ENCODE peak calls at places on chromosomes 1 and 21, in seven cellular contexts. One of them, this sample, is unnamed.
A peak's percentile ranks its signal among the peaks of the same experiment; 100 is the strongest.

GRCh38 chr21:30613836-30614235 is at the start of gene KRTAP6-1:
- DNase-seq in HL-60: no peak
- DNase-seq in CD4-positive, alpha-beta memory T cell: no peak
- DNase-seq in tibial artery: no peak
- DNase-seq in RWPE1: no peak
- DNase-seq in prostate gland: no peak
- DNase-seq in mesendoderm: no peak
- DNase-seq in this sample: no peak

GRCh38 chr1:115669002-115669673 is 27.4 kb downstream of the VANGL1 start:
- DNase-seq in HL-60: no peak
- DNase-seq in CD4-positive, alpha-beta memory T cell: no peak
- DNase-seq in tibial artery: no peak
- DNase-seq in RWPE1: peak; percentile 66
- DNase-seq in prostate gland: no peak
- DNase-seq in mesendoderm: peak; percentile 59
- DNase-seq in this sample: no peak

GRCh38 chr21:24590261-24590660 is 1017.0 kb downstream of the MRPL39 start:
- DNase-seq in HL-60: no peak
- DNase-seq in CD4-positive, alpha-beta memory T cell: no peak
- DNase-seq in tibial artery: no peak
- DNase-seq in RWPE1: no peak
- DNase-seq in prostate gland: no peak
- DNase-seq in mesendoderm: no peak
- DNase-seq in this sample: no peak

GRCh38 chr1:145871994-145872411 is 13.1 kb upstream of the PIAS3 start:
- DNase-seq in HL-60: peak; percentile 64
- DNase-seq in CD4-positive, alpha-beta memory T cell: peak; percentile 39
- DNase-seq in tibial artery: peak; percentile 70
- DNase-seq in RWPE1: no peak
- DNase-seq in prostate gland: no peak
- DNase-seq in mesendoderm: peak; percentile 60
- DNase-seq in this sample: peak; percentile 16

GRCh38 chr1:47031059-47031458 is 7.6 kb downstream of the CYP4X1 start:
- DNase-seq in HL-60: no peak
- DNase-seq in CD4-positive, alpha-beta memory T cell: no peak
- DNase-seq in tibial artery: peak; percentile 70
- DNase-seq in RWPE1: peak; percentile 38
- DNase-seq in prostate gland: peak; percentile 76
- DNase-seq in mesendoderm: peak; percentile 62
- DNase-seq in this sample: no peak

GRCh38 chr1:56868761-56869160 is 14.2 kb downstream of the C8A start:
- DNase-seq in HL-60: no peak
- DNase-seq in CD4-positive, alpha-beta memory T cell: no peak
- DNase-seq in tibial artery: no peak
- DNase-seq in RWPE1: no peak
- DNase-seq in prostate gland: no peak
- DNase-seq in mesendoderm: no peak
- DNase-seq in this sample: no peak

GRCh38 chr1:157163273-157164127 is 25.3 kb upstream of the ETV3 start:
- DNase-seq in HL-60: no peak
- DNase-seq in CD4-positive, alpha-beta memory T cell: peak; percentile 52
- DNase-seq in tibial artery: peak; percentile 75
- DNase-seq in RWPE1: peak; percentile 59
- DNase-seq in prostate gland: peak; percentile 34
- DNase-seq in mesendoderm: peak; percentile 93
- DNase-seq in this sample: peak; percentile 73

GRCh38 chr1:193062698-193063463 is 3.5 kb downstream of the RO60 start:
- DNase-seq in HL-60: no peak
- DNase-seq in CD4-positive, alpha-beta memory T cell: no peak
- DNase-seq in tibial artery: no peak
- DNase-seq in RWPE1: no peak
- DNase-seq in prostate gland: no peak
- DNase-seq in mesendoderm: no peak
- DNase-seq in this sample: no peak

GRCh38 chr1:70745199-70745598 is 302.4 kb downstream of the PTGER3 start:
- DNase-seq in HL-60: no peak
- DNase-seq in CD4-positive, alpha-beta memory T cell: no peak
- DNase-seq in tibial artery: no peak
- DNase-seq in RWPE1: no peak
- DNase-seq in prostate gland: no peak
- DNase-seq in mesendoderm: peak; percentile 76
- DNase-seq in this sample: no peak

GRCh38 chr1:157095091-157095490 is 4.5 kb downstream of the ETV3L start:
- DNase-seq in HL-60: no peak
- DNase-seq in CD4-positive, alpha-beta memory T cell: no peak
- DNase-seq in tibial artery: peak; percentile 37
- DNase-seq in RWPE1: no peak
- DNase-seq in prostate gland: no peak
- DNase-seq in mesendoderm: no peak
- DNase-seq in this sample: no peak

GRCh38 chr1:39576016-39576657 is 453 bp downstream of the PABPC4 start:
- DNase-seq in HL-60: no peak
- DNase-seq in CD4-positive, alpha-beta memory T cell: peak; percentile 35
- DNase-seq in tibial artery: no peak
- DNase-seq in RWPE1: no peak
- DNase-seq in prostate gland: peak; percentile 5
- DNase-seq in mesendoderm: no peak
- DNase-seq in this sample: peak; percentile 8

GRCh38 chr1:175865041-175865766 is 121.8 kb upstream of the TNR start:
- DNase-seq in HL-60: no peak
- DNase-seq in CD4-positive, alpha-beta memory T cell: no peak
- DNase-seq in tibial artery: no peak
- DNase-seq in RWPE1: no peak
- DNase-seq in prostate gland: no peak
- DNase-seq in mesendoderm: peak; percentile 95
- DNase-seq in this sample: no peak

GRCh38 chr21:16248705-16249104 is 518.9 kb downstream of the USP25 start:
- DNase-seq in HL-60: no peak
- DNase-seq in CD4-positive, alpha-beta memory T cell: no peak
- DNase-seq in tibial artery: no peak
- DNase-seq in RWPE1: no peak
- DNase-seq in prostate gland: no peak
- DNase-seq in mesendoderm: no peak
- DNase-seq in this sample: no peak

GRCh38 chr1:223720987-223721591 is 8.8 kb downstream of the CAPN2 start:
- DNase-seq in HL-60: no peak
- DNase-seq in CD4-positive, alpha-beta memory T cell: no peak
- DNase-seq in tibial artery: no peak
- DNase-seq in RWPE1: no peak
- DNase-seq in prostate gland: peak; percentile 65
- DNase-seq in mesendoderm: no peak
- DNase-seq in this sample: no peak

GRCh38 chr1:154237435-154237834 is 16.7 kb downstream of the UBAP2L start:
- DNase-seq in HL-60: no peak
- DNase-seq in CD4-positive, alpha-beta memory T cell: no peak
- DNase-seq in tibial artery: no peak
- DNase-seq in RWPE1: no peak
- DNase-seq in prostate gland: no peak
- DNase-seq in mesendoderm: no peak
- DNase-seq in this sample: no peak
- H3K27ac ChIP-seq in HL-60: no peak overlapping the region
- H3K27ac ChIP-seq in CD4-positive, alpha-beta memory T cell: no peak overlapping the region
- H3K27ac ChIP-seq in tibial artery: no peak overlapping the region
- H3K27ac ChIP-seq in RWPE1: no peak overlapping the region
- H3K27ac ChIP-seq in prostate gland: no peak overlapping the region
- H3K27ac ChIP-seq in mesendoderm: no peak overlapping the region
- H3K27ac ChIP-seq in this sample: no peak overlapping the region

DNA sequence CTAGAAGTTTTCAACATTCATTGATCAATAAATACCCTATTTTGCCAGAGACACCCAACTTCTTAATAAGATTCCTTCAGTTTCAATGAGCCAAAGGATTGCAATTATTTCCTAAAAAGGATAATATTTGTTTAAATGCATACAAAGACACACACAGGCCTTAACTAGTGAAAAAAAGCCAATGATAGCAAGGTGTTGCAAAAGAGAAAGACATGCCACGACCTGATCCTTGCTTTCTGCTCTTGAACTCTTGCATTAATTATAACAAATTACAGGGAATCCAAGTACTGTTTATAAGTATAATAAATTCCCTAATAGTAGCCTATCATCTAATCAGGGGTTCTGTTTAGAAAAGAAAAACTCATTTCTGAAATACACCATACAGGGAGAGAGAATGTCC is 131.1 kb downstream of the PTPN14 start:
- DNase-seq in HL-60: no peak
- DNase-seq in CD4-positive, alpha-beta memory T cell: no peak
- DNase-seq in tibial artery: no peak
- DNase-seq in RWPE1: no peak
- DNase-seq in prostate gland: no peak
- DNase-seq in mesendoderm: no peak
- DNase-seq in this sample: no peak
- H3K27ac ChIP-seq in HL-60: no peak overlapping the region
- H3K27ac ChIP-seq in CD4-positive, alpha-beta memory T cell: no peak overlapping the region
- H3K27ac ChIP-seq in tibial artery: peak overlapping the region; percentile 81
- H3K27ac ChIP-seq in RWPE1: no peak overlapping the region
- H3K27ac ChIP-seq in prostate gland: no peak overlapping the region
- H3K27ac ChIP-seq in mesendoderm: peak overlapping the region; percentile 39
- H3K27ac ChIP-seq in this sample: no peak overlapping the region

DNA sequence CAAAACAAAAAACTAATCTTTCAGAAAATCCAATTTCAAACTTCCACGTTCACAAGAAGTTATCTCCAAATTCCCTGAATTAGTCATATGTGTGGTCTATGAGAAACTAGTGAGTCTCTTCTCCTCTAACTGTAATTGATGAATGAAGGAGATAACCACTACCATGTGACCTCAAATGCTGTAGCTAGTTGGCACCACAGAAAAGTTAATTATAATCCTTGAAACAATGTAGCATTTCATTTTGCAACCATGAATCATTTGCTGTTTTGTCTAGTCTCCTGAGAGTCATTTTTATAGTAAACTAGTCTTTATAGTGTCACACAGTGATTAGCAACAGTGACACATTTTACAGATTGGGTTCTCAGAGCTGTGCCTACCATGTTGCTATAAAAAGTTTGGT is 287.5 kb downstream of the LRRIQ3 start:
- DNase-seq in HL-60: no peak
- DNase-seq in CD4-positive, alpha-beta memory T cell: no peak
- DNase-seq in tibial artery: no peak
- DNase-seq in RWPE1: no peak
- DNase-seq in prostate gland: no peak
- DNase-seq in mesendoderm: no peak
- DNase-seq in this sample: no peak
- H3K27ac ChIP-seq in HL-60: no peak overlapping the region
- H3K27ac ChIP-seq in CD4-positive, alpha-beta memory T cell: no peak overlapping the region
- H3K27ac ChIP-seq in tibial artery: no peak overlapping the region
- H3K27ac ChIP-seq in RWPE1: no peak overlapping the region
- H3K27ac ChIP-seq in prostate gland: no peak overlapping the region
- H3K27ac ChIP-seq in mesendoderm: no peak overlapping the region
- H3K27ac ChIP-seq in this sample: no peak overlapping the region

GRCh38 chr1:108591471-108591870 is 31.6 kb downstream of the EEIG2 start:
- DNase-seq in HL-60: no peak
- DNase-seq in CD4-positive, alpha-beta memory T cell: no peak
- DNase-seq in tibial artery: peak; percentile 64
- DNase-seq in RWPE1: no peak
- DNase-seq in prostate gland: no peak
- DNase-seq in mesendoderm: no peak
- DNase-seq in this sample: peak; percentile 3
- H3K27ac ChIP-seq in HL-60: no peak overlapping the region
- H3K27ac ChIP-seq in CD4-positive, alpha-beta memory T cell: peak overlapping the region; percentile 51
- H3K27ac ChIP-seq in tibial artery: peak overlapping the region; percentile 68
- H3K27ac ChIP-seq in RWPE1: peak overlapping the region; percentile 57
- H3K27ac ChIP-seq in prostate gland: peak overlapping the region; percentile 19
- H3K27ac ChIP-seq in mesendoderm: no peak overlapping the region
- H3K27ac ChIP-seq in this sample: no peak overlapping the region